ENCODE peak calls at places on chromosomes 1 and 21, in ten cellular contexts. One of them, this sample, is unnamed.
A peak's percentile ranks its signal among the peaks of the same experiment; 100 is the strongest.

GRCh38 chr1:17718136-17718535 is 37.0 kb upstream of the ACTL8 start:
- DNase-seq in RWPE1: no peak
- DNase-seq in activated effector memory CD4-positive, alpha-beta T cell treated with Interleukin-2 at 50 U/mL for 16 hours: no peak
- DNase-seq in activated CD4-positive, alpha-beta T cell treated with anti-CD3 and anti-CD28 coated beads, Interleukin-2, amount 10 ng/mL, durations not matched to agents 7 days and 5 days: no peak
- DNase-seq in HEK293T: no peak
- DNase-seq in AG08395: no peak
- DNase-seq in psoas muscle: no peak
- DNase-seq in GM23338: no peak
- DNase-seq in H9: no peak
- DNase-seq in stimulated activated CD4-positive, alpha-beta T cell treated with anti-CD3 and anti-CD28 coated beads, Interleukin-2, amount 100 ng/mL, for 48 hours: no peak
- DNase-seq in this sample: no peak

GRCh38 chr1:231691618-231692259 is 65.1 kb downstream of the DISC1 start:
- DNase-seq in GM23338: peak; percentile 78
- DNase-seq in HEK293T: peak; percentile 93
- DNase-seq in activated CD4-positive, alpha-beta T cell treated with anti-CD3 and anti-CD28 coated beads, Interleukin-2, amount 10 ng/mL, durations not matched to agents 7 days and 5 days: no peak
- DNase-seq in AG08395: peak; percentile 20
- DNase-seq in stimulated activated CD4-positive, alpha-beta T cell treated with anti-CD3 and anti-CD28 coated beads, Interleukin-2, amount 100 ng/mL, for 48 hours: peak; percentile 4
- DNase-seq in activated effector memory CD4-positive, alpha-beta T cell treated with Interleukin-2 at 50 U/mL for 16 hours: no peak
- DNase-seq in H9: peak; percentile 76
- DNase-seq in psoas muscle: no peak
- DNase-seq in RWPE1: peak; percentile 23
- DNase-seq in this sample: no peak

GRCh38 chr1:216682694-216683243 is 40.5 kb downstream of the ESRRG start:
- DNase-seq in H9: no peak
- DNase-seq in RWPE1: no peak
- DNase-seq in AG08395: no peak
- DNase-seq in HEK293T: no peak
- DNase-seq in GM23338: no peak
- DNase-seq in activated effector memory CD4-positive, alpha-beta T cell treated with Interleukin-2 at 50 U/mL for 16 hours: no peak
- DNase-seq in activated CD4-positive, alpha-beta T cell treated with anti-CD3 and anti-CD28 coated beads, Interleukin-2, amount 10 ng/mL, durations not matched to agents 7 days and 5 days: no peak
- DNase-seq in psoas muscle: no peak
- DNase-seq in stimulated activated CD4-positive, alpha-beta T cell treated with anti-CD3 and anti-CD28 coated beads, Interleukin-2, amount 100 ng/mL, for 48 hours: no peak
- DNase-seq in this sample: no peak

GRCh38 chr1:13494025-13494424 is 19.8 kb downstream of the LRRC38 start:
- DNase-seq in AG08395: no peak
- DNase-seq in stimulated activated CD4-positive, alpha-beta T cell treated with anti-CD3 and anti-CD28 coated beads, Interleukin-2, amount 100 ng/mL, for 48 hours: no peak
- DNase-seq in GM23338: no peak
- DNase-seq in HEK293T: no peak
- DNase-seq in psoas muscle: peak; percentile 50
- DNase-seq in activated CD4-positive, alpha-beta T cell treated with anti-CD3 and anti-CD28 coated beads, Interleukin-2, amount 10 ng/mL, durations not matched to agents 7 days and 5 days: no peak
- DNase-seq in RWPE1: no peak
- DNase-seq in H9: no peak
- DNase-seq in activated effector memory CD4-positive, alpha-beta T cell treated with Interleukin-2 at 50 U/mL for 16 hours: no peak
- DNase-seq in this sample: no peak

GRCh38 chr21:46250146-46250725 is 21.7 kb upstream of the LSS start:
- DNase-seq in H9: no peak
- DNase-seq in RWPE1: no peak
- DNase-seq in GM23338: no peak
- DNase-seq in activated effector memory CD4-positive, alpha-beta T cell treated with Interleukin-2 at 50 U/mL for 16 hours: no peak
- DNase-seq in psoas muscle: no peak
- DNase-seq in stimulated activated CD4-positive, alpha-beta T cell treated with anti-CD3 and anti-CD28 coated beads, Interleukin-2, amount 100 ng/mL, for 48 hours: no peak
- DNase-seq in activated CD4-positive, alpha-beta T cell treated with anti-CD3 and anti-CD28 coated beads, Interleukin-2, amount 10 ng/mL, durations not matched to agents 7 days and 5 days: no peak
- DNase-seq in HEK293T: no peak
- DNase-seq in AG08395: no peak
- DNase-seq in this sample: peak; percentile 29

GRCh38 chr1:155069551-155070391 is 6.2 kb downstream of the EFNA4 start:
- DNase-seq in RWPE1: no peak
- DNase-seq in activated effector memory CD4-positive, alpha-beta T cell treated with Interleukin-2 at 50 U/mL for 16 hours: no peak
- DNase-seq in activated CD4-positive, alpha-beta T cell treated with anti-CD3 and anti-CD28 coated beads, Interleukin-2, amount 10 ng/mL, durations not matched to agents 7 days and 5 days: no peak
- DNase-seq in stimulated activated CD4-positive, alpha-beta T cell treated with anti-CD3 and anti-CD28 coated beads, Interleukin-2, amount 100 ng/mL, for 48 hours: no peak
- DNase-seq in GM23338: peak; percentile 76
- DNase-seq in H9: no peak
- DNase-seq in psoas muscle: no peak
- DNase-seq in HEK293T: no peak
- DNase-seq in AG08395: no peak
- DNase-seq in this sample: no peak

GRCh38 chr1:203706444-203706843 is 58.5 kb upstream of the LAX1 start:
- DNase-seq in RWPE1: peak; percentile 86
- DNase-seq in H9: no peak
- DNase-seq in AG08395: no peak
- DNase-seq in GM23338: no peak
- DNase-seq in psoas muscle: no peak
- DNase-seq in stimulated activated CD4-positive, alpha-beta T cell treated with anti-CD3 and anti-CD28 coated beads, Interleukin-2, amount 100 ng/mL, for 48 hours: no peak
- DNase-seq in HEK293T: no peak
- DNase-seq in activated CD4-positive, alpha-beta T cell treated with anti-CD3 and anti-CD28 coated beads, Interleukin-2, amount 10 ng/mL, durations not matched to agents 7 days and 5 days: no peak
- DNase-seq in activated effector memory CD4-positive, alpha-beta T cell treated with Interleukin-2 at 50 U/mL for 16 hours: no peak
- DNase-seq in this sample: no peak

GRCh38 chr1:65230741-65231439 is 78.5 kb upstream of the DNAJC6 start:
- DNase-seq in GM23338: no peak
- DNase-seq in stimulated activated CD4-positive, alpha-beta T cell treated with anti-CD3 and anti-CD28 coated beads, Interleukin-2, amount 100 ng/mL, for 48 hours: no peak
- DNase-seq in RWPE1: no peak
- DNase-seq in activated effector memory CD4-positive, alpha-beta T cell treated with Interleukin-2 at 50 U/mL for 16 hours: no peak
- DNase-seq in HEK293T: no peak
- DNase-seq in psoas muscle: no peak
- DNase-seq in H9: no peak
- DNase-seq in AG08395: no peak
- DNase-seq in activated CD4-positive, alpha-beta T cell treated with anti-CD3 and anti-CD28 coated beads, Interleukin-2, amount 10 ng/mL, durations not matched to agents 7 days and 5 days: peak; percentile 20
- DNase-seq in this sample: no peak

GRCh38 chr1:181485276-181486097 is 2.2 kb downstream of the CACNA1E start:
- DNase-seq in GM23338: peak; percentile 81
- DNase-seq in psoas muscle: no peak
- DNase-seq in AG08395: no peak
- DNase-seq in stimulated activated CD4-positive, alpha-beta T cell treated with anti-CD3 and anti-CD28 coated beads, Interleukin-2, amount 100 ng/mL, for 48 hours: no peak
- DNase-seq in H9: peak; percentile 77
- DNase-seq in HEK293T: no peak
- DNase-seq in RWPE1: peak; percentile 38
- DNase-seq in activated effector memory CD4-positive, alpha-beta T cell treated with Interleukin-2 at 50 U/mL for 16 hours: no peak
- DNase-seq in activated CD4-positive, alpha-beta T cell treated with anti-CD3 and anti-CD28 coated beads, Interleukin-2, amount 10 ng/mL, durations not matched to agents 7 days and 5 days: peak; percentile 23
- DNase-seq in this sample: no peak

GRCh38 chr21:32515869-32516268 is 69.5 kb downstream of the TCP10L start:
- DNase-seq in RWPE1: no peak
- DNase-seq in stimulated activated CD4-positive, alpha-beta T cell treated with anti-CD3 and anti-CD28 coated beads, Interleukin-2, amount 100 ng/mL, for 48 hours: no peak
- DNase-seq in psoas muscle: no peak
- DNase-seq in GM23338: no peak
- DNase-seq in AG08395: no peak
- DNase-seq in HEK293T: no peak
- DNase-seq in activated effector memory CD4-positive, alpha-beta T cell treated with Interleukin-2 at 50 U/mL for 16 hours: no peak
- DNase-seq in activated CD4-positive, alpha-beta T cell treated with anti-CD3 and anti-CD28 coated beads, Interleukin-2, amount 10 ng/mL, durations not matched to agents 7 days and 5 days: no peak
- DNase-seq in H9: no peak
- DNase-seq in this sample: no peak

GRCh38 chr1:216071227-216071626 is 352.0 kb downstream of the USH2A start:
- DNase-seq in AG08395: no peak
- DNase-seq in HEK293T: no peak
- DNase-seq in stimulated activated CD4-positive, alpha-beta T cell treated with anti-CD3 and anti-CD28 coated beads, Interleukin-2, amount 100 ng/mL, for 48 hours: no peak
- DNase-seq in psoas muscle: no peak
- DNase-seq in activated effector memory CD4-positive, alpha-beta T cell treated with Interleukin-2 at 50 U/mL for 16 hours: no peak
- DNase-seq in RWPE1: no peak
- DNase-seq in H9: no peak
- DNase-seq in activated CD4-positive, alpha-beta T cell treated with anti-CD3 and anti-CD28 coated beads, Interleukin-2, amount 10 ng/mL, durations not matched to agents 7 days and 5 days: no peak
- DNase-seq in GM23338: no peak
- DNase-seq in this sample: no peak

GRCh38 chr1:221335161-221336101 is 406.5 kb downstream of the DUSP10 start:
- DNase-seq in AG08395: peak; percentile 89
- DNase-seq in RWPE1: no peak
- DNase-seq in activated effector memory CD4-positive, alpha-beta T cell treated with Interleukin-2 at 50 U/mL for 16 hours: no peak
- DNase-seq in GM23338: no peak
- DNase-seq in HEK293T: no peak
- DNase-seq in H9: no peak
- DNase-seq in activated CD4-positive, alpha-beta T cell treated with anti-CD3 and anti-CD28 coated beads, Interleukin-2, amount 10 ng/mL, durations not matched to agents 7 days and 5 days: no peak
- DNase-seq in psoas muscle: peak; percentile 23
- DNase-seq in stimulated activated CD4-positive, alpha-beta T cell treated with anti-CD3 and anti-CD28 coated beads, Interleukin-2, amount 100 ng/mL, for 48 hours: no peak
- DNase-seq in this sample: no peak

GRCh38 chr21:32335601-32336575 is 37.2 kb downstream of the MRAP start:
- DNase-seq in GM23338: no peak
- DNase-seq in HEK293T: no peak
- DNase-seq in stimulated activated CD4-positive, alpha-beta T cell treated with anti-CD3 and anti-CD28 coated beads, Interleukin-2, amount 100 ng/mL, for 48 hours: no peak
- DNase-seq in psoas muscle: no peak
- DNase-seq in activated CD4-positive, alpha-beta T cell treated with anti-CD3 and anti-CD28 coated beads, Interleukin-2, amount 10 ng/mL, durations not matched to agents 7 days and 5 days: no peak
- DNase-seq in AG08395: peak; percentile 62
- DNase-seq in activated effector memory CD4-positive, alpha-beta T cell treated with Interleukin-2 at 50 U/mL for 16 hours: no peak
- DNase-seq in RWPE1: no peak
- DNase-seq in H9: peak; percentile 19
- DNase-seq in this sample: no peak

GRCh38 chr1:156676820-156677615 is at the start of gene NES:
- DNase-seq in HEK293T: peak; percentile 83
- DNase-seq in activated CD4-positive, alpha-beta T cell treated with anti-CD3 and anti-CD28 coated beads, Interleukin-2, amount 10 ng/mL, durations not matched to agents 7 days and 5 days: no peak
- DNase-seq in RWPE1: no peak
- DNase-seq in AG08395: peak; percentile 51
- DNase-seq in GM23338: peak; percentile 91
- DNase-seq in activated effector memory CD4-positive, alpha-beta T cell treated with Interleukin-2 at 50 U/mL for 16 hours: no peak
- DNase-seq in psoas muscle: peak; percentile 81
- DNase-seq in stimulated activated CD4-positive, alpha-beta T cell treated with anti-CD3 and anti-CD28 coated beads, Interleukin-2, amount 100 ng/mL, for 48 hours: no peak
- DNase-seq in H9: peak; percentile 93
- DNase-seq in this sample: no peak

GRCh38 chr1:170196490-170196889 is 50.7 kb downstream of the NTMT2 start:
- DNase-seq in H9: no peak
- DNase-seq in GM23338: no peak
- DNase-seq in activated CD4-positive, alpha-beta T cell treated with anti-CD3 and anti-CD28 coated beads, Interleukin-2, amount 10 ng/mL, durations not matched to agents 7 days and 5 days: no peak
- DNase-seq in psoas muscle: no peak
- DNase-seq in RWPE1: no peak
- DNase-seq in activated effector memory CD4-positive, alpha-beta T cell treated with Interleukin-2 at 50 U/mL for 16 hours: no peak
- DNase-seq in stimulated activated CD4-positive, alpha-beta T cell treated with anti-CD3 and anti-CD28 coated beads, Interleukin-2, amount 100 ng/mL, for 48 hours: no peak
- DNase-seq in AG08395: no peak
- DNase-seq in HEK293T: no peak
- DNase-seq in this sample: no peak

GRCh38 chr1:176949033-176949662 is 215.4 kb downstream of the ASTN1 start:
- DNase-seq in AG08395: peak; percentile 56
- DNase-seq in activated effector memory CD4-positive, alpha-beta T cell treated with Interleukin-2 at 50 U/mL for 16 hours: no peak
- DNase-seq in GM23338: peak; percentile 91
- DNase-seq in RWPE1: peak; percentile 20
- DNase-seq in HEK293T: peak; percentile 86
- DNase-seq in stimulated activated CD4-positive, alpha-beta T cell treated with anti-CD3 and anti-CD28 coated beads, Interleukin-2, amount 100 ng/mL, for 48 hours: peak; percentile 22
- DNase-seq in psoas muscle: peak; percentile 39
- DNase-seq in H9: peak; percentile 92
- DNase-seq in activated CD4-positive, alpha-beta T cell treated with anti-CD3 and anti-CD28 coated beads, Interleukin-2, amount 10 ng/mL, durations not matched to agents 7 days and 5 days: peak; percentile 11
- DNase-seq in this sample: no peak

This sample was measured in CD4-positive, CD25-positive, alpha-beta regulatory T cell.